ENCODE peak calls at places on chromosomes 16 and 17, in eight cellular contexts. A, W, D, T, I, P, L and N are unnamed samples.
A peak's percentile ranks its signal among the peaks of the same experiment; 100 is the strongest.

GRCh38 chr16:88754912-88755744 is 29.9 kb downstream of the PIEZO1 start:
- DNase-seq in I (peak; percentile 38), L (no peak), A (peak; percentile 46), D (no peak), W (no peak), T (peak; percentile 82), P (no peak), N (peak; percentile 85)

GRCh38 chr17:75077490-75078096 is 10.2 kb upstream of the SLC16A5 start:
- DNase-seq in D (peak; percentile 75), A (peak; percentile 73), W (no peak), I (peak; percentile 31), T (no peak), P (no peak), L (peak; percentile 90), N (no peak)

GRCh38 chr16:23566724-23567123 is 9.2 kb downstream of the UBFD1 start:
- DNase-seq in P (no peak), I (no peak), A (no peak), L (no peak), D (no peak), W (no peak), T (no peak), N (no peak)

GRCh38 chr17:8946476-8946875 is 19.0 kb downstream of the PIK3R5 start:
- DNase-seq in D (no peak), L (no peak), T (no peak), W (no peak), A (no peak), I (no peak), P (no peak), N (peak; percentile 57)

GRCh38 chr17:80586464-80587228 is 42.0 kb downstream of the RPTOR start:
- DNase-seq in L (no peak), W (no peak), D (no peak), P (no peak), I (peak; percentile 99), A (peak; percentile 39), T (no peak), N (no peak)

GRCh38 chr17:72432143-72432604 is 311.4 kb downstream of the SOX9 start:
- DNase-seq in A (no peak), T (no peak), L (no peak), I (peak; percentile 50), D (no peak), P (no peak), W (no peak), N (no peak)

GRCh38 chr16:50879873-50880695 is 138.2 kb downstream of the CYLD start:
- DNase-seq in P (no peak), A (no peak), W (no peak), I (no peak), D (no peak), T (no peak), L (no peak), N (peak; percentile 23)

GRCh38 chr16:20430948-20431347 is 20.4 kb upstream of the ACSM2A start:
- DNase-seq in W (no peak), P (no peak), T (no peak), A (no peak), L (no peak), D (no peak), I (no peak), N (no peak)

GRCh38 chr16:84053237-84053636 is 10.6 kb upstream of the SLC38A8 start:
- DNase-seq in T (no peak), A (no peak), P (no peak), W (no peak), L (peak; percentile 40), D (no peak), I (no peak), N (no peak)

GRCh38 chr17:67942810-67943209 is 53.5 kb downstream of the C17orf58 start:
- DNase-seq in A (no peak), P (no peak), W (no peak), D (no peak), T (no peak), I (peak; percentile 40), L (no peak), N (no peak)

GRCh38 chr16:65934443-65934842 is 432.0 kb upstream of the CDH5 start:
- DNase-seq in A (no peak), T (no peak), D (no peak), L (no peak), W (no peak), P (no peak), I (no peak), N (no peak)

GRCh38 chr17:40417258-40417608 is 463 bp downstream of the TOP2A start:
- DNase-seq in I (peak; percentile 21), A (no peak), T (no peak), D (no peak), L (no peak), W (no peak), P (peak; percentile 34), N (no peak)